ENCODE peak calls at places on chromosomes 7 and 10, in four cellular contexts. One of them, this sample, is unnamed.

GRCh38 chr7:8509601-8510000 is 76.2 kb downstream of the NXPH1 start:
- DNase-seq in H7: no peak
- DNase-seq in heart left ventricle: no peak
- DNase-seq in epithelial cell of esophagus: no peak
- DNase-seq in this sample: no peak

GRCh38 chr10:71596759-71597158 is 122.8 kb downstream of the C10orf105 start:
- DNase-seq in H7: no peak
- DNase-seq in heart left ventricle: no peak
- DNase-seq in epithelial cell of esophagus: no peak
- DNase-seq in this sample: no peak

GRCh38 chr7:158646766-158647474 is 57.7 kb downstream of the NCAPG2 start:
- DNase-seq in H7: peak; percentile 67
- DNase-seq in heart left ventricle: no peak
- DNase-seq in epithelial cell of esophagus: peak; percentile 24
- DNase-seq in this sample: peak; percentile 80

GRCh38 chr7:139752600-139752999 is 25.2 kb downstream of the HIPK2 start:
- DNase-seq in H7: no peak
- DNase-seq in heart left ventricle: no peak
- DNase-seq in epithelial cell of esophagus: no peak
- DNase-seq in this sample: no peak

GRCh38 chr7:96532428-96532922 is 177.2 kb downstream of the SEM1 start:
- DNase-seq in H7: no peak
- DNase-seq in heart left ventricle: no peak
- DNase-seq in epithelial cell of esophagus: no peak
- DNase-seq in this sample: no peak

GRCh38 chr7:132203021-132203420 is 373.2 kb downstream of the PLXNA4 start:
- DNase-seq in H7: peak; percentile 76
- DNase-seq in heart left ventricle: no peak
- DNase-seq in epithelial cell of esophagus: no peak
- DNase-seq in this sample: peak; percentile 69

GRCh38 chr10:52359466-52359865 is 45.4 kb downstream of the DKK1 start:
- DNase-seq in H7: no peak
- DNase-seq in heart left ventricle: no peak
- DNase-seq in epithelial cell of esophagus: no peak
- DNase-seq in this sample: no peak

GRCh38 chr10:56095506-56096225 is 265.4 kb downstream of the ZWINT start:
- DNase-seq in H7: no peak
- DNase-seq in heart left ventricle: no peak
- DNase-seq in epithelial cell of esophagus: no peak
- DNase-seq in this sample: peak; percentile 56

GRCh38 chr10:49164587-49165188 is 23.5 kb downstream of the TMEM273 start:
- DNase-seq in H7: peak; percentile 83
- DNase-seq in heart left ventricle: peak; percentile 49
- DNase-seq in epithelial cell of esophagus: no peak
- DNase-seq in this sample: peak; percentile 89

GRCh38 chr7:22586806-22587180 is 86.8 kb upstream of the STEAP1B start:
- DNase-seq in H7: peak; percentile 41
- DNase-seq in heart left ventricle: no peak
- DNase-seq in epithelial cell of esophagus: peak; percentile 57
- DNase-seq in this sample: peak; percentile 78

GRCh38 chr7:30649717-30650116 is 32.5 kb downstream of the CRHR2 start:
- DNase-seq in H7: peak; percentile 32
- DNase-seq in heart left ventricle: no peak
- DNase-seq in epithelial cell of esophagus: no peak
- DNase-seq in this sample: peak; percentile 24

This sample was measured in endodermal cell.